ENCODE peak calls at places on chromosomes 1 and 21, in eight cellular contexts. V, B, Q, L, W, O, F and T are unnamed samples.

GRCh38 chr1:112393634-112393976 is 2.4 kb upstream of the CTTNBP2NL start:
- DNase-seq in V (peak; percentile 79), B (no peak), Q (no peak), L (no peak), W (no peak), O (no peak), F (peak; percentile 37), T (no peak)

GRCh38 chr1:168794057-168794456 is 65.1 kb upstream of the DPT start:
- DNase-seq in V (no peak), B (no peak), Q (no peak), L (no peak), W (no peak), O (no peak), F (no peak), T (no peak)

GRCh38 chr1:151535326-151536271 is 4.5 kb upstream of the TUFT1 start:
- DNase-seq in V (no peak), B (no peak), Q (no peak), L (no peak), W (peak; percentile 50), O (no peak), F (no peak), T (no peak)

GRCh38 chr21:40043423-40043822 is 176.2 kb downstream of the PCP4 start:
- DNase-seq in V (no peak), B (no peak), Q (no peak), L (no peak), W (no peak), O (no peak), F (no peak), T (no peak)

GRCh38 chr1:27366113-27366410 is 699 bp downstream of the MAP3K6 start:
- DNase-seq in V (peak; percentile 91), B (peak; percentile 80), Q (peak; percentile 88), L (no peak), W (peak; percentile 49), O (peak; percentile 97), F (peak; percentile 67), T (peak; percentile 82)

GRCh38 chr1:149899460-149900284 is at the start of gene BOLA1:
- DNase-seq in V (peak; percentile 96), B (peak; percentile 83), Q (peak; percentile 96), L (peak; percentile 57), W (peak; percentile 88), O (peak; percentile 97), F (peak; percentile 94), T (peak; percentile 93)

GRCh38 chr1:207822602-207823451 is 71.0 kb downstream of the CD46 start:
- DNase-seq in V (peak; percentile 97), B (peak; percentile 87), Q (peak; percentile 89), L (peak; percentile 58), W (peak; percentile 22), O (peak; percentile 92), F (peak; percentile 17), T (peak; percentile 92)

GRCh38 chr1:109398343-109399225 is 866 bp upstream of the SORT1 start:
- DNase-seq in V (no peak), B (no peak), Q (no peak), L (no peak), W (no peak), O (no peak), F (peak; percentile 56), T (no peak)

GRCh38 chr1:183970516-183971300 is 66.8 kb downstream of the COLGALT2 start:
- DNase-seq in V (no peak), B (no peak), Q (no peak), L (no peak), W (no peak), O (no peak), F (no peak), T (no peak)

GRCh38 chr1:147748687-147749350 is 11.6 kb downstream of the GJA5 start:
- DNase-seq in V (no peak), B (no peak), Q (no peak), L (no peak), W (no peak), O (no peak), F (peak; percentile 50), T (no peak)

GRCh38 chr1:8667869-8668595 is 149.4 kb downstream of the RERE start:
- DNase-seq in V (no peak), B (no peak), Q (no peak), L (no peak), W (peak; percentile 45), O (no peak), F (peak; percentile 49), T (no peak)

GRCh38 chr1:116115476-116115875 is 4.3 kb downstream of the MAB21L3 start:
- DNase-seq in V (no peak), B (no peak), Q (no peak), L (no peak), W (peak; percentile 75), O (no peak), F (peak; percentile 94), T (no peak)

DNA sequence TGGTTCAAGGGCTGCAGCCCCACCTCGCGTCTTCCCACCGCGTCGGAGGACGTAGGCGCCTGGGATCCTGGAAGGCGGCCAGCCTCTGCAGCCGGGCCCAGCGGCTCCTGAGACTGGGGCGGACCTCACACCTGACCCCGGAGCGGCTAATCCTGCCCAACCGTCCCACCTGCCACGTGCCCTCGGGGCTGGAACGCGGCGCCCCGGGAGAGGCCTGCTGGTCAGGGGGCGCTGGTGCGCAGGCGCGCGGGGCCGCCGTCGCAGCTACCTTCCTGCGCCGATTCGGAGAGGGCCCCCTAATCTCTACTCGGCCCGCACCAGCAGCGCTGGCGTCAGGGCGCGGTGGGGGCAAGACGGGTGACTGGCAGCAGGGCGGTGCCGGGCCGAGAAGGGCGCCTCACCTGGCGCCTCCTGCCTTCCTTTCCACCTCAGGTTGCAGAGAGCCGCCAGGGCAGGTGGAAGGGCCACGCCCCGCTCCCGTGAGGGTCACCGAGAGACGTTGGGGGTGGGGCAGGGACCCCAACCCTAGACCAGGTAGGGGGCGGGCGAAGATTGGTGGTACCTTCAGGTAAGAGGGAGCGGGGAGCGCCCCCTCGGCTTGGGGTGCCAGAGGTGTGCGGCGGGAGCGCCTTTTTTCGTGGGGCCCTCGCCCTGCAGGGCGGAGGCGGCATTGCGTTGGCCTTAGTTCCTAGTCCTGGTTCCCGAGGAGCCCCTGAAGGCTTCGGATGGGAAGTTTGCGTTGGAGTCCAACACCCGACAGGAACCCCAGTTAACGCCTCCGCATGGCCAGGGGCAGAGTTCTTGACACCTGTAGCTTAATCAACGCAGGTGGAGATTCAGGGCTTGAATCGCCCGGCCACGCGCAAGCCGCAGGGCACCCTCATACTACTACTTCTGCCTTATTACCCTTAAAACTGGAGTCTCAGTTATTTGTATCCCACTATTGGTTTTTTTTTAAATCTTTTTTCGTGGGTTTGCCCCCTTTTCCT is at the start of gene TDRD5:
- DNase-seq in V (no peak), B (no peak), Q (peak; percentile 36), L (no peak), W (no peak), O (peak; percentile 79), F (no peak), T (peak; percentile 69)
- TF ChIP-seq CTCF in V (no peak), B (no peak), Q (no peak), L (no peak), W (no peak), O (no peak), F (no peak), T (no peak)

DNA sequence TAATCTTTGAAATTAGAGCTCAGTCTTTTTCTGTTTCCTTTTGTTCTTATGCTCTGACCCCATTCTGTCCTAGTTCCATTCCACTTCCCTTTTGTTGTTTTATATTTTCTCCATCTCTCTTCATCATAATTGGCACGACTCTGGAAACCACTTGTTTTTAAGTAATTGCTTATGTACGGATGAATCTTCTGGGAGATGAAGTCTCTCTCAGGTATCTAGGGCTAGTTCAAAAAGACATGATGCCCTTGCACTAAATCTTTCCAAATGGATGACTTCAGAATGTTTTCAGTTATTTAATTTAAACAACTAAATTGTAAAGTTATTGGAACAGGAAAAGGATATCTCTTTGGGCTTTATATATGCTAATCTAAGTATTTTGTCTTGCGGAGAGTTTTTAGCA is at the start of gene OR6F1:
- DNase-seq in V (no peak), B (no peak), Q (no peak), L (no peak), W (no peak), O (no peak), F (no peak), T (no peak)
- H3K9me3 ChIP-seq in V (no peaks in the 10 kb centered on the region), B (no peaks in the 10 kb centered on the region), Q (no peaks in the 10 kb centered on the region), L (no peaks in the 10 kb centered on the region), W (peaks cover 9% of the 10 kb centered on the region), O (peaks cover 7% of the 10 kb centered on the region), F (peaks cover 10% of the 10 kb centered on the region), T (peaks cover 9% of the 10 kb centered on the region)

DNA sequence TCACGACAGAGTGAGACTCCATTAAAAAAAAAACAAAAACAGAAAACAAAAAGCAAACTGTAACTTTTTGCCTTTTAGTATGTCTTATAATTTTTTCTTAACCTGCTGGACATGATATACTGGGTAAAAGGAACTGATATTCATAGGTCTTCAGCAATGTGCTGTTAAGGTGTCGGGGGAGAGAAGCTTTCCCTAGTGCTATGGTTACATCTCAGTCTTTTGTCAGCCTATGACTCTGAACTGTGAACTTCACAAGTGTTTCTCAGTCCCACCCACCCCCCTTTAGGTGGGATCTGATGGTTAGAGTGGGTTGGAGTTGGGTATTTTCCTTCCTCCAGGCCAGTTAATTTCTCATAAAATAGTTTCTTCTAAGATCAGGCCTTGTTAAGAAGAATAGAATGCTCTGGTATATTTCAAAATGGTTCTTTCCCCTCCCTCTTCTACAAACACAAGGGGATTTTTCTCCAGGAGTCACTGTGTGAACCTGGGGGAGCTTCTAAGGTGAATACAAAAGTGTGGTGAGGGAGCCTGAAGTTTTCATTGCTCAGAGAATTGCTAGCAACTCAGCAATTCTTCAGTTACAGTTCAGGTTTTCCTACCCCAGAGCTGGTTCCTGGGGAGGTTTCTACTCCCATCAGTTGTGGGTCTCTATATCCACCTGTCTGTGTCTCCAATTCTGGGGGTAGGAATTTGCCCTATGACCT is 16.1 kb upstream of the EDARADD start:
- DNase-seq in V (no peak), B (no peak), Q (no peak), L (no peak), W (no peak), O (no peak), F (no peak), T (no peak)
- TF ChIP-seq CTCF in V (no peak), B (no peak), Q (no peak), L (no peak), W (no peak), O (no peak), F (no peak), T (no peak)

GRCh38 chr21:38227401-38227800 is 29.4 kb upstream of the KCNJ15 start:
- DNase-seq in V (no peak), B (no peak), Q (no peak), L (no peak), W (peak; percentile 11), O (no peak), F (no peak), T (no peak)

GRCh38 chr21:38220270-38220737 is 36.5 kb upstream of the KCNJ15 start:
- DNase-seq in V (no peak), B (no peak), Q (no peak), L (no peak), W (no peak), O (no peak), F (no peak), T (peak; percentile 44)

GRCh38 chr21:38219049-38219628 is 37.7 kb upstream of the KCNJ15 start:
- DNase-seq in V (peak; percentile 85), B (peak; percentile 46), Q (peak; percentile 61), L (no peak), W (peak; percentile 79), O (peak; percentile 75), F (peak; percentile 90), T (peak; percentile 83)

GRCh38 chr21:38223893-38224540 is 32.8 kb upstream of the KCNJ15 start:
- DNase-seq in V (no peak), B (no peak), Q (no peak), L (no peak), W (peak; percentile 26), O (no peak), F (peak; percentile 22), T (no peak)

DNA sequence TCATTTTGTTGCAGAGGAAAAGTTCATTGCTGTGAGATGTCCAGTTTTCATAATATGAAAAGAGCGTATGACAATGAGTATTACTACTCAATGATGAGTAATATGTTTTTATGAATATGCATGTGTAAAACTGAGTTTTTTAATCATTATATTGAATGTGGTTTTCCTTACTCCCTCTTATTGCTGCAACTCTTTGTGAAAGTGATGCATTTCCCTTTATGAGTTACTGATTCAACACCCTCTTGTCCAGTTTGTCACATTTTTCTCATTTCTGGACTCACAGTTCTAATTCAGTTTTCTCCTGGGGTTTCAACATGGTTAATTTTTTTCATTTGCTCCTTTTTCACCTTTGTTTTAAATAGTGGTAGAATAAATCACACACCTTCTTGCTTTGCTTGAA is 35.2 kb upstream of the KCNJ15 start:
- DNase-seq in V (no peak), B (no peak), Q (no peak), L (no peak), W (no peak), O (no peak), F (no peak), T (no peak)
- H3K9me3 ChIP-seq in V (peaks cover 8% of the 10 kb centered on the region), B (no peaks in the 10 kb centered on the region), Q (no peaks in the 10 kb centered on the region), L (peaks cover 26% of the 10 kb centered on the region), W (peaks cover 28% of the 10 kb centered on the region), O (peaks cover 18% of the 10 kb centered on the region), F (peaks cover 37% of the 10 kb centered on the region), T (peaks cover 49% of the 10 kb centered on the region)